ENCODE peak calls at places on chromosomes 1 and 21, in nine cellular contexts. Q is GM23338, N is nephron progenitor cell, L is IMR-90, W is psoas muscle, M is tibial nerve, Y is fibroblast of lung, P is AG09309, V is AG04450. F is an unnamed sample.

GRCh38 chr1:50251592-50252165 is 143.0 kb downstream of the ELAVL4 start:
- DNase-seq in L (no peak), W (no peak), N (peak), V (no peak), M (no peak), P (no peak), Y (no peak), Q (peak), F (no peak)

GRCh38 chr1:53409233-53409632 is 50.0 kb upstream of the DMRTB1 start:
- DNase-seq in Q (no peak), P (no peak), N (no peak), M (no peak), V (no peak), W (no peak), Y (no peak), L (no peak), F (no peak)

GRCh38 chr1:63812071-63812700 is 38.4 kb downstream of the ROR1 start:
- DNase-seq in V (no peak), L (no peak), N (no peak), Y (no peak), P (no peak), W (no peak), Q (no peak), M (no peak), F (no peak)

GRCh38 chr1:83053446-83053845 is 945.5 kb downstream of the TTLL7 start:
- DNase-seq in L (no peak), M (no peak), W (no peak), N (no peak), Q (no peak), Y (no peak), V (no peak), P (no peak), F (no peak)

GRCh38 chr1:164576311-164577271 is 17.6 kb downstream of the PBX1 start:
- DNase-seq in P (no peak), L (peak), M (no peak), V (peak), W (peak), N (peak), Y (peak), Q (peak), F (peak)

GRCh38 chr1:39933956-39934941 is 20.7 kb upstream of the MFSD2A start:
- DNase-seq in Q (no peak), Y (peak), W (peak), L (peak), M (peak), P (peak), N (no peak), V (peak), F (no peak)

GRCh38 chr1:201006450-201006849 is 17.1 kb downstream of the KIF21B start:
- DNase-seq in L (no peak), Q (no peak), N (no peak), Y (no peak), V (no peak), W (no peak), P (no peak), M (no peak), F (no peak)

GRCh38 chr1:239718997-239719628 is 332.7 kb downstream of the CHRM3 start:
- DNase-seq in M (no peak), Q (no peak), L (no peak), P (no peak), W (no peak), N (no peak), Y (no peak), V (no peak), F (no peak)

GRCh38 chr1:86913399-86913895 is 479 bp downstream of the SELENOF start:
- DNase-seq in Q (peak), V (no peak), N (peak), L (peak), P (no peak), W (no peak), Y (no peak), M (peak), F (no peak)

GRCh38 chr1:220221670-220222069 is 50.6 kb downstream of the RAB3GAP2 start:
- DNase-seq in Y (no peak), W (no peak), P (no peak), M (no peak), L (no peak), V (no peak), Q (no peak), N (no peak), F (no peak)

GRCh38 chr1:16978589-16979474 is 1.6 kb downstream of the MFAP2 start:
- DNase-seq in Y (peak), V (peak), N (no peak), W (peak), Q (no peak), P (peak), L (peak), M (peak), F (no peak)

GRCh38 chr1:30405631-30406212 is 317.7 kb downstream of the MATN1 start:
- DNase-seq in Q (no peak), N (no peak), L (no peak), Y (no peak), V (no peak), P (no peak), M (no peak), W (no peak), F (no peak)

GRCh38 chr1:1547476-1547875 is 7.1 kb upstream of the TMEM240 start:
- DNase-seq in Y (no peak), L (no peak), Q (no peak), V (no peak), N (no peak), M (no peak), W (no peak), P (no peak), F (no peak)

GRCh38 chr1:102529446-102529845 is 532.7 kb upstream of the OLFM3 start:
- DNase-seq in M (no peak), N (no peak), W (no peak), V (no peak), Q (no peak), Y (no peak), P (no peak), L (no peak), F (no peak)

GRCh38 chr1:239951518-239952130 is 140.1 kb upstream of the FMN2 start:
- DNase-seq in N (peak), L (peak), W (no peak), Q (peak), M (peak), Y (peak), V (peak), P (peak), F (peak)

GRCh38 chr1:176193663-176194062 is 13.4 kb downstream of the COP1 start:
- DNase-seq in M (no peak), L (no peak), N (no peak), P (no peak), Q (no peak), W (no peak), Y (no peak), V (no peak), F (no peak)

GRCh38 chr21:28447453-28447852 is 545.2 kb downstream of the LTN1 start:
- DNase-seq in Q (no peak), P (no peak), L (peak), M (no peak), Y (no peak), V (no peak), N (no peak), W (no peak), F (no peak)

GRCh38 chr1:168087696-168088095 is 49.0 kb downstream of the GPR161 start:
- DNase-seq in P (no peak), L (no peak), W (no peak), N (no peak), Y (no peak), Q (no peak), M (no peak), V (no peak), F (no peak)

GRCh38 chr1:168088511-168089325 is 48.0 kb downstream of the GPR161 start:
- DNase-seq in Q (no peak), V (no peak), M (no peak), P (no peak), W (no peak), N (no peak), Y (no peak), L (peak), F (no peak)

GRCh38 chr1:168084396-168085231 is 52.1 kb downstream of the GPR161 start:
- DNase-seq in W (peak), Q (peak), Y (peak), P (no peak), N (peak), M (peak), V (no peak), L (peak), F (peak)

GRCh38 chr1:168085401-168085872 is 51.3 kb downstream of the GPR161 start:
- DNase-seq in M (peak), P (no peak), Y (peak), L (no peak), V (no peak), W (peak), Q (no peak), N (no peak), F (no peak)

DNA sequence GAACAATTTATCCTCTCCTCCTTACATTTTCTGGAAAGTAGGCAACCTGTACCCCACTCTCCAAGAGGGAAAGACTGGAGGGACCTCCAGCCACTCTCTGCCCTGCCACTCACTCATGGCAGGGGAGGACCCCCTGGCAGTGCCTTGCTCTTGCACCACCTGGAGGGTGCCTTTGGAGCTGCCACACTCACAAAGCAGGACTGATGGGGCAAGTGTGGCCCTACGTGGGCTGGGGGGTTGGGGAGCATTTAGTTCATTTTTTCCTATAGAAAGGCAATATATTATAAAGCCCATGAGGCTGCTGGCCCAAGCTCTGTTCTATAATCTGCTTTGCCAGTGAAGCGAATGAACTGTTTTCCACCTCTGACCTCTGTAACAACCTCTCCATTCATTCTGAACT is 50.3 kb downstream of the GPR161 start:
- DNase-seq in Y (no peak), W (no peak), N (no peak), L (no peak), V (no peak), P (no peak), M (no peak), Q (no peak), F (no peak)
- TF ChIP-seq CTCF in Y (no peak), W (no peak), N (no peak), L (no peak), V (no peak), P (no peak), M (no peak), Q (peak), F (no peak)

GRCh38 chr1:169694304-169694703 is 17.1 kb downstream of the SELL start:
- DNase-seq in M (no peak), P (no peak), V (no peak), W (no peak), Q (peak), N (no peak), L (no peak), Y (no peak), F (no peak)
- TF ChIP-seq CTCF in M (no peak), P (no peak), V (no peak), W (no peak), Q (peak), N (no peak), L (no peak), Y (no peak), F (no peak)

DNA sequence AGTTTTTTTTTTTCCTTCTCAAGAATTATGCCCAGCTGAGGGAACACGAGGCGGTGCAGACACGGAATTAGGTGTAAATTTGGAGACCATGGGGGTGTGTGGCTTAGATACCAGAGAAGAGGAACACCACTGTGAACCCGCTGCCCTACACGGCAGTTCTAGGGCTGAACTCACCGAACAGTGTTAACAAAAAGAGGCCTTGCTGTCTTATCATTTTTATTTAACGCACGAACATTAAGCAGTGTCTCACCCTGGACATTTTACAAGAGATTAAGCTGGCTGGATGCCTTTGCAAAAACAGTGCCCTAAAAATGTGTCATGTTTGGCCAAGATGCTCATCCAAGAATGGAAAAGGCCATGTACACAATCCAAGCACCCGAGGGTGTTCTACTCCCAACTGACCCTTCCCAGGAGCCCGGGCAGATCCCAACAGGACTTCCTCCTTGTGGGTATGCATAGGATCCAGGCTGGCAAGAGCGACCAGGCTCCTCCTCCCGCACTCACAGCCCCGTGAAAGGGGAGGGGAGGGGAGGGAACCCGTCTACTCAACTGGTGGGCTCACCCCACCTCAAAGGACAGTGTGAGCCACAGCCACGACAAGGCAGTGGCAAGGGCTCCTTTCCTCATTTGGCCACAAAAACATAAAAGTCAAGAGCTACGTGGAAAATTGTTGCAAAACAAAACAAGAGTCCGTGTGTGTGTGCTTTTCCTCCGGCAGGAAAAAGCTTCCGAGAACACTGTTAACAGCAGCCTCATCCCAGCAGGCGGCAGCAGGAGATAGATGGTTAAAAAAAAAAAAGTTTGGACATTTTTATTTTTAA is 20.3 kb downstream of the C2CD2 start:
- DNase-seq in V (no peak), L (peak), Y (peak), N (no peak), W (no peak), P (no peak), Q (no peak), M (no peak), F (no peak)
- TF ChIP-seq CTCF in V (peak), L (peak), Y (peak), N (no peak), W (no peak), P (no peak), Q (no peak), M (peak), F (peak)

GRCh38 chr1:154145986-154146385 is 8.9 kb downstream of the NUP210L start:
- DNase-seq in W (no peak), Y (no peak), M (no peak), Q (peak), N (no peak), L (no peak), P (no peak), V (no peak), F (no peak)
- TF ChIP-seq CTCF in W (peak), Y (peak), M (no peak), Q (peak), N (peak), L (peak), P (peak), V (peak), F (peak)

GRCh38 chr1:119542492-119542946 is 35.5 kb downstream of the HSD3B1 start:
- DNase-seq in Y (no peak), P (no peak), V (no peak), M (no peak), N (no peak), W (no peak), Q (no peak), L (no peak), F (no peak)

GRCh38 chr1:119547306-119547705 is 40.3 kb downstream of the HSD3B1 start:
- DNase-seq in P (no peak), V (no peak), M (no peak), Y (no peak), W (no peak), L (no peak), Q (no peak), N (no peak), F (no peak)

GRCh38 chr1:119546641-119547040 is 39.6 kb downstream of the HSD3B1 start:
- DNase-seq in V (no peak), Y (no peak), N (no peak), Q (no peak), W (no peak), P (no peak), M (no peak), L (no peak), F (no peak)

GRCh38 chr1:119541389-119541788 is 34.4 kb downstream of the HSD3B1 start:
- DNase-seq in Q (no peak), M (no peak), V (no peak), N (no peak), Y (no peak), L (no peak), W (no peak), P (no peak), F (no peak)

GRCh38 chr1:119544165-119544762 is 37.3 kb downstream of the HSD3B1 start:
- DNase-seq in V (no peak), Q (peak), N (peak), Y (no peak), P (no peak), W (no peak), M (no peak), L (no peak), F (no peak)
- TF ChIP-seq CTCF in V (peak), Q (peak), N (peak), Y (peak), P (peak), W (no peak), M (no peak), L (peak), F (peak)

GRCh38 chr1:79380078-79380477 is 373.5 kb upstream of the ADGRL4 start:
- DNase-seq in N (no peak), Y (no peak), Q (peak), L (no peak), M (no peak), W (no peak), P (no peak), V (no peak), F (no peak)
- TF ChIP-seq CTCF in N (no peak), Y (peak), Q (peak), L (no peak), M (no peak), W (no peak), P (no peak), V (no peak), F (no peak)

GRCh38 chr1:109056064-109056463 is 14.2 kb upstream of the WDR47 start:
- DNase-seq in N (no peak), W (no peak), M (no peak), Y (no peak), P (no peak), Q (no peak), L (no peak), V (no peak), F (no peak)
- TF ChIP-seq CTCF in N (no peak), W (no peak), M (no peak), Y (no peak), P (no peak), Q (no peak), L (no peak), V (no peak), F (no peak)

GRCh38 chr21:39714331-39714730 is 30.7 kb upstream of the IGSF5 start:
- DNase-seq in Y (no peak), N (no peak), V (no peak), P (no peak), L (no peak), Q (no peak), M (no peak), W (no peak), F (no peak)

GRCh38 chr21:39712976-39713375 is 32.0 kb upstream of the IGSF5 start:
- DNase-seq in P (no peak), W (no peak), N (no peak), Q (peak), Y (no peak), L (no peak), M (no peak), V (no peak), F (no peak)

GRCh38 chr21:39713905-39714304 is 31.1 kb upstream of the IGSF5 start:
- DNase-seq in W (no peak), N (no peak), V (no peak), M (peak), P (no peak), Q (no peak), Y (no peak), L (no peak), F (no peak)

GRCh38 chr21:39720126-39720778 is 24.7 kb upstream of the IGSF5 start:
- DNase-seq in L (no peak), Y (no peak), M (no peak), W (no peak), P (peak), V (no peak), N (no peak), Q (peak), F (no peak)

DNA sequence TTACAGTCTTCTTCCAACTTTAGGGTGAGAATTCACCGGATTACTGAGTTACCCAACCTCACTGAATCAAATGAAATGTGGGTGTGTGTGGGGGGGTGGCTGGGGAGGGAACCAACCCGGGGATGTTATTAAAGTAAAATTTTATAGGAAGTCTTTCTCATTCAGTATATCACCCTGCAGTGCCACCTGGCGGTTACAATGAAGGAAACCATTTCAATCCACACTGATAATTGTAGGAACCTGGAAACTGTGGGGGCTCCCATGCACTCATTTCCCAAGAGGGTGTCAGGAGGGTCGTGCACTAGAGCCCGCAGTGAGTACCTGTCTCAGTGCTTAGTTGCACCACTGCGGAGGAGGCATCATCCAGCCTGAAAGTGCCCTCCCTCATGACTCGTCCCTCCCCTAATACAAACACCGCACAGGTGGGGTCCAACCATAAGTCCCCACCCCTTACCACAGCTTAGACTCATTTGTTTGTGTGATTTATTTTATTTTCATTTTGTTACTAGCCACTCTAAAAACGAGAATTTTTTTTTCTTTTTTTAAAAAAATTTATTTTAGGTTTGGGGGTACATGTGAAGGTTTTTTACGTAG is 29.1 kb upstream of the IGSF5 start:
- DNase-seq in V (peak), M (peak), Y (peak), W (no peak), Q (peak), L (peak), P (peak), N (peak), F (peak)
- TF ChIP-seq CTCF in V (peak), M (peak), Y (peak), W (peak), Q (peak), L (peak), P (peak), N (peak), F (peak)

GRCh38 chr1:206797534-206798383 is 25.5 kb upstream of the IL10 start:
- DNase-seq in M (no peak), P (no peak), V (no peak), Q (peak), L (no peak), W (no peak), N (peak), Y (no peak), F (peak)
- TF ChIP-seq CTCF in M (no peak), P (peak), V (peak), Q (peak), L (peak), W (no peak), N (peak), Y (peak), F (peak)